ENCODE peak calls at places on chromosome 4, in six cellular contexts. R is stimulated activated naive CD8-positive, alpha-beta T cell treated with anti-CD3 and anti-CD28 coated beads, Interleukin-15, amount 100 ng/mL, for 72 hours; W is CD4-positive, alpha-beta T cell; F is nucleus accumbens; G is stimulated activated CD8-positive, alpha-beta memory T cell treated with anti-CD3 and anti-CD28 coated beads, Interleukin-4, amount 100 ng/mL, for 24 hours; H is ovary. Z is an unnamed sample.

GRCh38 chr4:159390648-159391047 is 287.8 kb downstream of the RAPGEF2 start:
- DNase-seq in R (no peak), W (no peak), F (no peak), G (no peak), H (no peak), Z (no peak)

GRCh38 chr4:113394730-113395530 is 345.5 kb downstream of the ANK2 start:
- DNase-seq in R (peak), W (peak), F (peak), G (no peak), H (peak), Z (no peak)

GRCh38 chr4:125020089-125021034 is 294.4 kb upstream of the FAT4 start:
- DNase-seq in R (no peak), W (no peak), F (no peak), G (no peak), H (no peak), Z (no peak)

GRCh38 chr4:123386608-123387007 is 10.0 kb upstream of the SPRY1 start:
- DNase-seq in R (no peak), W (no peak), F (no peak), G (no peak), H (no peak), Z (no peak)

GRCh38 chr4:152896819-152897218 is 39.3 kb upstream of the FHDC1 start:
- DNase-seq in R (no peak), W (no peak), F (no peak), G (no peak), H (no peak), Z (no peak)

GRCh38 chr4:47213971-47214370 is 182.6 kb downstream of the GABRB1 start:
- DNase-seq in R (no peak), W (no peak), F (peak), G (no peak), H (no peak), Z (no peak)

GRCh38 chr4:30725562-30725961 is 5.4 kb downstream of the PCDH7 start:
- DNase-seq in R (no peak), W (no peak), F (no peak), G (no peak), H (no peak), Z (no peak)

GRCh38 chr4:139015948-139016451 is 419 bp downstream of the NOCT start:
- DNase-seq in R (no peak), W (no peak), F (peak), G (no peak), H (peak), Z (no peak)

GRCh38 chr4:25180524-25181131 is 20.4 kb upstream of the SEPSECS start:
- DNase-seq in R (peak), W (no peak), F (no peak), G (no peak), H (no peak), Z (no peak)

GRCh38 chr4:23305026-23305425 is 584.8 kb downstream of the PPARGC1A start:
- DNase-seq in R (no peak), W (no peak), F (no peak), G (no peak), H (no peak), Z (no peak)

Z was measured in dorsolateral prefrontal cortex.